ENCODE peak calls at places on chromosomes 12 and 14, in eight cellular contexts. C, J, A, X, W, V, P and Y are unnamed samples.
A peak's percentile ranks its signal among the peaks of the same experiment; 100 is the strongest.

GRCh38 chr12:3838065-3838464 is 35.1 kb downstream of the PARP11 start:
- DNase-seq in J (no peak), A (no peak), W (no peak), C (no peak), V (no peak), P (no peak), X (no peak), Y (no peak)

GRCh38 chr12:131683266-131684014 is 27.4 kb upstream of the SFSWAP start:
- DNase-seq in J (no peak), C (no peak), W (no peak), A (no peak), V (peak; percentile 35), X (no peak), P (no peak), Y (no peak)

GRCh38 chr12:88982694-88983093 is 369.6 kb downstream of the DUSP6 start:
- DNase-seq in W (no peak), X (no peak), V (no peak), C (no peak), J (no peak), P (no peak), A (no peak), Y (no peak)

GRCh38 chr12:71183846-71184245 is 26.0 kb upstream of the TSPAN8 start:
- DNase-seq in X (no peak), A (no peak), V (no peak), C (no peak), P (no peak), J (no peak), W (no peak), Y (no peak)

GRCh38 chr14:61461808-61462275 is 140.5 kb downstream of the PRKCH start:
- DNase-seq in A (no peak), C (peak; percentile 59), W (peak; percentile 80), J (no peak), V (no peak), P (peak; percentile 83), X (no peak), Y (peak; percentile 79)

GRCh38 chr14:28987516-28987915 is 220.9 kb downstream of the FOXG1 start:
- DNase-seq in P (peak; percentile 53), X (no peak), A (no peak), V (no peak), C (no peak), W (no peak), J (no peak), Y (peak; percentile 2)

GRCh38 chr14:74978416-74978947 is 23.1 kb upstream of the PGF start:
- DNase-seq in W (no peak), P (peak; percentile 94), A (no peak), X (no peak), J (no peak), V (peak; percentile 40), C (no peak), Y (peak; percentile 27)

GRCh38 chr12:85733441-85733840 is 102.8 kb downstream of the RASSF9 start:
- DNase-seq in J (no peak), P (peak; percentile 0), X (no peak), C (no peak), V (no peak), W (no peak), A (no peak), Y (peak; percentile 61)

GRCh38 chr12:118330421-118331018 is 42.2 kb downstream of the TAOK3 start:
- DNase-seq in P (peak; percentile 81), V (no peak), C (no peak), A (no peak), X (no peak), W (no peak), J (no peak), Y (no peak)

GRCh38 chr14:50086316-50086700 is 30.1 kb downstream of the VCPKMT start:
- DNase-seq in W (no peak), X (no peak), C (no peak), P (no peak), A (no peak), J (no peak), V (no peak), Y (no peak)

GRCh38 chr14:50085570-50086315 is 30.6 kb downstream of the VCPKMT start:
- DNase-seq in C (no peak), A (no peak), J (no peak), V (no peak), P (no peak), W (no peak), X (no peak), Y (peak; percentile 93)

GRCh38 chr14:50082784-50083466 is 33.4 kb downstream of the VCPKMT start:
- DNase-seq in V (no peak), P (no peak), X (no peak), C (no peak), W (no peak), J (no peak), A (no peak), Y (no peak)

GRCh38 chr14:50083467-50084337 is 32.7 kb downstream of the VCPKMT start:
- DNase-seq in X (no peak), A (no peak), W (no peak), C (peak; percentile 17), V (no peak), P (no peak), J (no peak), Y (no peak)

DNA sequence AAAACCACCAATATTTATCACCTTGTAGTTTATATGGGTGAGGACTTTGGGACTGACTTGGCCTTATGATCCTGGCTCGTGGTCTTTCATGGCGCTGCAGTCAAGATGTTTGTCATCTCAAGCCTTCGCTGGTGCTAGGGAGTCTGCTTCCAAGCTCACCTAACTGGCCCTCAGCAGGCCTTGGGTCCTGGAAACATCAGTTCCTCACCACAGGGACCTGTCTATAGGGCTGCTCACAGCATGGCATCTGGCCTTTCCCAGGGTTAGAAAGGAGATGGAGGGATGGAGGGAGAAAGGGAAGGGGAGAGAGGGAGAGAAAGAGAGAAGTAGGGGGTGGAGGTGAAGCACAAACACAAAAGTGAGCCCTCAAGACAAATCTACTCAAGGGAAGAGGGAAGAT is 31.7 kb downstream of the VCPKMT start:
- DNase-seq in X (no peak), C (peak; percentile 16), W (no peak), J (no peak), V (no peak), A (no peak), P (no peak), Y (no peak)
- H3K4me1 ChIP-seq in X (no peaks in the 10 kb centered on the region), C (no peaks in the 10 kb centered on the region), W (peaks cover 10% of the 10 kb centered on the region), J (no peaks in the 10 kb centered on the region), V (no peaks in the 10 kb centered on the region), A (no peaks in the 10 kb centered on the region), P (peaks cover 13% of the 10 kb centered on the region), Y (peaks cover 14% of the 10 kb centered on the region)

GRCh38 chr12:55743967-55744931 is 1.3 kb downstream of the GDF11 start:
- DNase-seq in V (no peak), J (no peak), X (no peak), C (no peak), A (no peak), P (no peak), W (no peak), Y (peak; percentile 41)

GRCh38 chr12:55742719-55743130 is at the start of gene GDF11:
- DNase-seq in P (peak; percentile 60), C (peak; percentile 74), J (no peak), X (peak; percentile 52), W (peak; percentile 91), V (peak; percentile 93), A (peak; percentile 87), Y (peak; percentile 90)

GRCh38 chr12:55739025-55739378 is 3.9 kb upstream of the GDF11 start:
- DNase-seq in V (no peak), J (no peak), X (no peak), P (no peak), A (no peak), C (no peak), W (no peak), Y (no peak)

GRCh38 chr12:55743131-55743921 is 404 bp downstream of the GDF11 start:
- DNase-seq in J (peak; percentile 87), C (peak; percentile 44), X (no peak), W (peak; percentile 83), V (peak; percentile 87), P (peak; percentile 82), A (peak; percentile 82), Y (peak; percentile 87)

DNA sequence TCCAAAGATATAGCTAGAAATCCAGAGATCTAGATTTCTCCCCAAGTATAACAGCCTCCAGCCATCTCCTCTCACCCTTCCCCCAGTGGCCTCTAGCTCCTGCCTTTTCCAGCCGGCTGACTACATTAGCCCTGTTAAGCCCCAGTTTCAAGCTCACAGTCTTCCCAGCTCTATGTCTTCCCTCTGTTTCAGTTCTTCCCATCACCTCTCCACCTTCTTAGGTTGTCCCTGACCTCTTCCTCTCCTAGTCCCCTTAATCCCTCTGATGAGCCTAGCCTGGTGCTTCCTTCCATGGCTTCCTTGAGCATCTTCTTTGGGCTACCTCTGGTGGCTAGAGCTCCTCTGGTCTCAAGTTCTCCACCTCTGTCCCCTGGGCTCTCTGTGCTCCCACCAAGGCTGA is 944 bp upstream of the GDF11 start:
- DNase-seq in P (no peak), J (no peak), A (no peak), W (no peak), C (no peak), V (no peak), X (no peak), Y (no peak)
- H3K4me1 ChIP-seq in P (peaks cover 22% of the 10 kb centered on the region), J (peaks cover 11% of the 10 kb centered on the region), A (peaks cover 12% of the 10 kb centered on the region), W (peaks cover 23% of the 10 kb centered on the region), C (peaks cover 9% of the 10 kb centered on the region), V (no peaks in the 10 kb centered on the region), X (peaks cover 22% of the 10 kb centered on the region), Y (peaks cover 33% of the 10 kb centered on the region)

GRCh38 chr14:23078692-23079116 is 16.2 kb downstream of the ACIN1 start:
- DNase-seq in W (no peak), P (peak; percentile 98), A (no peak), C (peak; percentile 72), J (no peak), X (peak; percentile 89), V (no peak), Y (peak; percentile 98)
- H3K4me1 ChIP-seq in W (no peaks in the 10 kb centered on the region), P (peaks cover 18% of the 10 kb centered on the region), A (no peaks in the 10 kb centered on the region), C (no peaks in the 10 kb centered on the region), J (no peaks in the 10 kb centered on the region), X (no peaks in the 10 kb centered on the region), V (no peaks in the 10 kb centered on the region), Y (peaks cover 45% of the 10 kb centered on the region)

GRCh38 chr12:104662908-104663307 is 206.2 kb downstream of the CHST11 start:
- DNase-seq in V (no peak), C (no peak), P (no peak), X (no peak), A (no peak), W (no peak), J (no peak), Y (no peak)

GRCh38 chr12:104664368-104664767 is 207.6 kb downstream of the CHST11 start:
- DNase-seq in P (no peak), X (no peak), C (no peak), A (no peak), J (no peak), V (no peak), W (no peak), Y (no peak)

GRCh38 chr12:104668274-104668718 is 211.5 kb downstream of the CHST11 start:
- DNase-seq in P (no peak), J (no peak), A (no peak), X (no peak), V (no peak), W (no peak), C (peak; percentile 45), Y (no peak)

GRCh38 chr12:104667139-104667538 is 210.4 kb downstream of the CHST11 start:
- DNase-seq in W (no peak), P (peak; percentile 63), J (no peak), V (no peak), A (no peak), C (no peak), X (no peak), Y (peak; percentile 73)

DNA sequence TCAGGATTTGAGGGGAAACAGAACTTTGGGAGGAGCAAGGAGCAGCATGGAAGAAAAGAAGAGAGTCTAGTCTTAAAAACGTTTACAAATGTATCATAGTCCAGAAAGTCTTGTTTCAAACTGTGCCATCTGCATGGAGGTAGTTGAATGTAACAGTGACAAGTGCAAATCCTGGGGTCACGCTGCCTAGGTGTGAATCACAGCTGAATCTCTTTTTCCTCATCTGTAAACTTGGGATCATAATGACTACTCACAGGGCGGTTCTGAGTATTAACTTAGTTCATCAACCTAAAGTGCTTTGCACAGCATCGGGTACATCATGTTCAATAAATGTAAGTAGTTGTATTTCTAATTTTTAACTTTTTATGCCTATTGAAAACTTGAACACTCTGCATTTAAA is 208.5 kb downstream of the CHST11 start:
- DNase-seq in C (no peak), A (no peak), P (no peak), X (no peak), J (no peak), V (no peak), W (no peak), Y (no peak)
- H3K4me1 ChIP-seq in C (no peaks in the 10 kb centered on the region), A (peaks cover 19% of the 10 kb centered on the region), P (no peaks in the 10 kb centered on the region), X (no peaks in the 10 kb centered on the region), J (peaks cover 14% of the 10 kb centered on the region), V (no peaks in the 10 kb centered on the region), W (peaks cover 2% of the 10 kb centered on the region), Y (no peaks in the 10 kb centered on the region)